ENCODE peak calls at places on chromosomes 1 and 21, in six cellular contexts. U is K562, V is H1, D is HepG2, Z is GM12891, F is GM12878. Q is an unnamed sample.

GRCh38 chr1:104125226-104125625 is 375.5 kb downstream of the AMY1C start:
- DNase-seq in U (no peak), V (no peak), D (no peak), Z (no peak), F (no peak), Q (no peak)

GRCh38 chr1:160717284-160717683 is 5.7 kb upstream of the CD48 start:
- DNase-seq in U (no peak), V (no peak), D (no peak), Z (no peak), F (no peak), Q (no peak)

GRCh38 chr1:37945743-37946702 is 830 bp downstream of the INPP5B start:
- DNase-seq in U (peak; percentile 91), V (no peak), D (peak; percentile 55), Z (no peak), F (no peak), Q (no peak)

GRCh38 chr21:44299085-44299457 is 782 bp upstream of the PFKL start:
- DNase-seq in U (no peak), V (no peak), D (no peak), Z (no peak), F (no peak), Q (no peak)

GRCh38 chr1:38730511-38731397 is 128.8 kb downstream of the RRAGC start:
- DNase-seq in U (no peak), V (no peak), D (no peak), Z (no peak), F (no peak), Q (no peak)

GRCh38 chr1:178541829-178542553 is 29.1 kb downstream of the TEX35 start:
- DNase-seq in U (peak; percentile 21), V (peak; percentile 76), D (peak; percentile 88), Z (peak; percentile 55), F (no peak), Q (peak; percentile 54)

GRCh38 chr1:35172022-35172421 is 20.9 kb downstream of the SFPQ start:
- DNase-seq in U (no peak), V (no peak), D (no peak), Z (no peak), F (no peak), Q (no peak)

GRCh38 chr1:19734472-19734999 is 65.2 kb downstream of the TMCO4 start:
- DNase-seq in U (no peak), V (no peak), D (no peak), Z (no peak), F (no peak), Q (no peak)

GRCh38 chr1:22876359-22877111 is 96.1 kb downstream of the LACTBL1 start:
- DNase-seq in U (no peak), V (no peak), D (no peak), Z (no peak), F (no peak), Q (no peak)

GRCh38 chr1:117425050-117425734 is 57.9 kb downstream of the MAN1A2 start:
- DNase-seq in U (no peak), V (no peak), D (no peak), Z (no peak), F (no peak), Q (no peak)

GRCh38 chr1:30516505-30516858 is 206.9 kb downstream of the MATN1 start:
- DNase-seq in U (no peak), V (no peak), D (no peak), Z (no peak), F (no peak), Q (no peak)

GRCh38 chr1:248114890-248115289 is 19.9 kb downstream of the OR2L13 start:
- DNase-seq in U (no peak), V (no peak), D (no peak), Z (no peak), F (no peak), Q (no peak)

GRCh38 chr1:43255438-43256210 is 14.2 kb upstream of the TMEM125 start:
- DNase-seq in U (no peak), V (no peak), D (no peak), Z (no peak), F (no peak), Q (no peak)

GRCh38 chr21:44428281-44428942 is 26.9 kb upstream of the LRRC3 start:
- DNase-seq in U (peak; percentile 70), V (peak; percentile 83), D (peak; percentile 26), Z (no peak), F (no peak), Q (no peak)

GRCh38 chr1:34176830-34177613 is at the start of gene C1orf94:
- DNase-seq in U (no peak), V (peak; percentile 68), D (no peak), Z (no peak), F (no peak), Q (no peak)

GRCh38 chr1:231951399-231951798 is 324.8 kb downstream of the DISC1 start:
- DNase-seq in U (no peak), V (no peak), D (no peak), Z (no peak), F (no peak), Q (no peak)

GRCh38 chr1:173894189-173894588 is 22.9 kb downstream of the SERPINC1 start:
- DNase-seq in U (no peak), V (no peak), D (no peak), Z (no peak), F (no peak), Q (no peak)

GRCh38 chr1:21368514-21369289 is 71.2 kb upstream of the NBPF3 start:
- DNase-seq in U (peak; percentile 86), V (peak; percentile 85), D (peak; percentile 66), Z (no peak), F (no peak), Q (no peak)

GRCh38 chr1:36856126-36856525 is 178.2 kb downstream of the GRIK3 start:
- DNase-seq in U (no peak), V (no peak), D (no peak), Z (no peak), F (no peak), Q (no peak)

GRCh38 chr1:9596419-9597123 is 7.9 kb downstream of the TMEM201 start:
- DNase-seq in U (no peak), V (no peak), D (no peak), Z (peak; percentile 6), F (no peak), Q (no peak)

GRCh38 chr1:110675060-110675791 is 486 bp upstream of the KCNA3 start:
- DNase-seq in U (no peak), V (peak; percentile 66), D (no peak), Z (no peak), F (no peak), Q (peak; percentile 13)

GRCh38 chr1:154239491-154239890 is 18.7 kb downstream of the UBAP2L start:
- DNase-seq in U (no peak), V (no peak), D (no peak), Z (no peak), F (no peak), Q (no peak)

GRCh38 chr1:58397187-58397820 is 149.2 kb downstream of the OMA1 start:
- DNase-seq in U (no peak), V (no peak), D (peak; percentile 12), Z (no peak), F (no peak), Q (no peak)

GRCh38 chr21:26169611-26170470 is 729 bp downstream of the APP start:
- DNase-seq in U (no peak), V (peak; percentile 63), D (no peak), Z (peak; percentile 13), F (no peak), Q (peak; percentile 50)
- TF ChIP-seq POLR2A in U (no peak), V (peak; percentile 64), D (peak; percentile 21), Z (no peak), F (peak; percentile 66), Q (no peak)

DNA sequence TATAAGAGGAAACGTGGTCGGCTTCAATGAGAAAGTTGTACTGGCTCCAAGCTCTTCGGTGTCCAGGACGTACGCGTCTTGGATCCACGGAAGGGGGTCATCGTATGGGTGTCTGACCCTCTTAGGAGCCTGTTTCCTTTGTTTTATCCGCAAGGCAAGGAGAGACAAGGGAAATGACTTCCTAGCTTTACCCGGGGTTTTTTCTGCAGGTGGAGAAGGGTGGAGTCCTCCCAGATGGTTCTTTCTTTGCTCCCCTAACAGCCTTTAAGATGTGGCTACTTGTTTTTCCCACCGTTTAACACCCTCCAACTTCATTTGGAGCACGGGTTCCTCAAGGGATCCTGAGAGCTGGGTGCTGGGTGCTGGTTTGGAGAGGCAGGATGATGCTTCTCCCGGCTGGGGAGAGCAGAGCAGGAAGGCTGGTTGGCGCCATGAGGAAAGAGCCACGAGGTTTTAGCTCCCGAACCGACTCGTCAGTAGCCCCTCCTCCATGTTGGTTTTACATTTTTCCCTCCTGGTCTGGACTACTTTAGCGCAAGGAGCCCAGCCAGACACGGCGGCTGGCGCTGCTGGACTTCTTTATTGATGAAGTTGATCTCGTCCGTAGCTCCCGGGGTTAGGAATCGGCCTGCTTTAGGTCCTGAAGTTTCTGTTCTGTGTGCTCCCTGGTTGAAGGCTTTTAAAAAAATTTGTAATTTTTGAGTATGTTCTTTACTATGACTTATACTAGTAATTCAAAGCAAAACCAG is 1.3 kb downstream of the UCK2 start:
- DNase-seq in U (peak; percentile 89), V (peak; percentile 60), D (peak; percentile 82), Z (peak; percentile 26), F (no peak), Q (no peak)
- TF ChIP-seq TAF1 in U (peak; percentile 82), V (peak; percentile 94), D (peak; percentile 60), Z (peak; percentile 77), F (peak; percentile 64), Q (peak; percentile 76)

GRCh38 chr1:230189276-230190183 is 122.5 kb downstream of the GALNT2 start:
- DNase-seq in U (no peak), V (no peak), D (no peak), Z (no peak), F (no peak), Q (no peak)

GRCh38 chr1:230191839-230192238 is 124.8 kb downstream of the GALNT2 start:
- DNase-seq in U (no peak), V (no peak), D (no peak), Z (no peak), F (no peak), Q (no peak)

GRCh38 chr1:230194525-230194924 is 127.5 kb downstream of the GALNT2 start:
- DNase-seq in U (no peak), V (no peak), D (no peak), Z (no peak), F (no peak), Q (no peak)

GRCh38 chr1:230188826-230189225 is 121.8 kb downstream of the GALNT2 start:
- DNase-seq in U (no peak), V (no peak), D (no peak), Z (no peak), F (no peak), Q (no peak)

DNA sequence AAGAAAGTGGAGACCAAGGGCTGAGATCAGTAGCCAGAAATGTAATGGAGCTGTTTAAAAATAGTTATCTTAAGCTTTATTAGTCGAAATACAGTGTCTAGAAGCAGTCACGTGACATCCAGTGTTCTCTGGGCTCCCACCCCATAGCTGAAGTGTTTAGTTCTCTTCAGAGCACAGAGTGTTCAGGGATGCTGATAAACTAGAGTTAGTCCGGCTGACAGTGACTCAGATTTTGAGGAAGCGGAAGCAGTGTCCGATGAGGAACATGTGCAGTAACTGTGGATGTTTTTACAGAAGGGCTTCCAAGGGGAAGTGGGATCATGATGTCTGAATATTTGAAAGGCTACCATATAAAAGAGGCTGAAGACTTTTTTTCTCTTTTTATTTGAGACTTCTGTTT is 124.0 kb downstream of the GALNT2 start:
- DNase-seq in U (peak; percentile 80), V (no peak), D (no peak), Z (no peak), F (no peak), Q (no peak)
- TF ChIP-seq POLR2AphosphoS5 in U (no peak), V (no peak), D (no peak), Z (no peak), F (no peak), Q (no peak)

DNA sequence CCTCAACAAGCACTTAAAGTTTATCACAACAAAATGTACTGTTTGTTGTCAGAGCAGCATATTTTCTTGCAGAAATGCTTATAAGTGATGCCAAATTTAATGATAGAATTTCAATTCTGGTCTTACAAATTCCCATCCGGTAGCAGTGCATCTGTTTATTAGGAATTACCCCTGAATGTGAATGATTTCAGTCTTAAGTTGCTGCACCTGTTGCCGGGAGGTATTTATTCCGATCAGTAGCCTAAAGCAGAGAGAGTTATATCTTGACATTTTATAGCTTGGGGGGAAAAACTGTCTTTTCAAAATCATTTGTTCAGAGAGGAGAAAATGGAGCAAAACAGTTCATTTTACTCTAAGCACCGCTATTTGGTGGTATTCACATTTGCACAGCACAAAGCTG is 98.5 kb downstream of the ADGRL2 start:
- DNase-seq in U (no peak), V (no peak), D (no peak), Z (no peak), F (no peak), Q (no peak)
- TF ChIP-seq POLR2A in U (no peak), V (no peak), D (no peak), Z (no peak), F (no peak), Q (no peak)

Q was measured in GM12892.